ENCODE peak calls at places on chromosome 10, in nine cellular contexts. E is AG09309, R is HL-60, M is A549, A is left lung, F is AG04450, N is adipocyte, U is bronchial epithelial cell, V is uterus. O is an unnamed sample.

GRCh38 chr10:71127019-71127534 is 85.3 kb upstream of the UNC5B start:
- DNase-seq in E (no peak), R (no peak), M (no peak), A (no peak), F (no peak), N (no peak), U (no peak), V (no peak), O (no peak)

GRCh38 chr10:23344251-23344841 is at the start of gene C10orf67:
- DNase-seq in E (no peak), R (no peak), M (peak; percentile 3), A (peak; percentile 75), F (no peak), N (peak; percentile 52), U (no peak), V (peak; percentile 18), O (peak; percentile 58)

GRCh38 chr10:95655571-95656290 is 780 bp downstream of the ALDH18A1 start:
- DNase-seq in E (no peak), R (peak; percentile 16), M (peak; percentile 26), A (no peak), F (no peak), N (peak; percentile 49), U (peak; percentile 21), V (no peak), O (peak; percentile 76)

GRCh38 chr10:86580549-86580886 is 58.9 kb upstream of the WAPL start:
- DNase-seq in E (no peak), R (peak; percentile 69), M (no peak), A (no peak), F (no peak), N (no peak), U (no peak), V (no peak), O (no peak)

GRCh38 chr10:102167861-102168260 is 15.7 kb downstream of the NOLC1 start:
- DNase-seq in E (peak; percentile 47), R (no peak), M (no peak), A (no peak), F (no peak), N (peak; percentile 79), U (no peak), V (no peak), O (no peak)

GRCh38 chr10:124670849-124671248 is 73.3 kb downstream of the FAM53B start:
- DNase-seq in E (no peak), R (peak; percentile 40), M (no peak), A (peak; percentile 91), F (no peak), N (no peak), U (no peak), V (no peak), O (no peak)

GRCh38 chr10:4833286-4833685 is 7.3 kb downstream of the AKR1E2 start:
- DNase-seq in E (no peak), R (no peak), M (no peak), A (no peak), F (no peak), N (no peak), U (no peak), V (no peak), O (no peak)

GRCh38 chr10:110304394-110304779 is 333 bp downstream of the SMNDC1 start:
- DNase-seq in E (no peak), R (no peak), M (no peak), A (peak; percentile 90), F (no peak), N (peak; percentile 77), U (no peak), V (no peak), O (peak; percentile 18)

GRCh38 chr10:110802090-110802489 is 69.6 kb upstream of the PDCD4 start:
- DNase-seq in E (peak; percentile 37), R (no peak), M (no peak), A (no peak), F (peak; percentile 53), N (peak; percentile 80), U (peak; percentile 66), V (no peak), O (peak; percentile 25)

GRCh38 chr10:100053686-100054460 is 27.8 kb downstream of the CPN1 start:
- DNase-seq in E (no peak), R (no peak), M (no peak), A (no peak), F (no peak), N (no peak), U (no peak), V (no peak), O (no peak)

GRCh38 chr10:28996947-28997551 is 291.8 kb upstream of the LYZL1 start:
- DNase-seq in E (no peak), R (no peak), M (no peak), A (no peak), F (no peak), N (no peak), U (peak; percentile 11), V (no peak), O (no peak)

GRCh38 chr10:106571216-106571954 is 593.1 kb downstream of the SORCS1 start:
- DNase-seq in E (no peak), R (no peak), M (peak; percentile 20), A (no peak), F (no peak), N (peak; percentile 89), U (peak; percentile 59), V (no peak), O (peak; percentile 28)

GRCh38 chr10:12594448-12594944 is 245.1 kb downstream of the CAMK1D start:
- DNase-seq in E (no peak), R (no peak), M (no peak), A (no peak), F (no peak), N (no peak), U (no peak), V (no peak), O (no peak)

GRCh38 chr10:125886914-125887512 is 5.9 kb upstream of the DHX32 start:
- DNase-seq in E (no peak), R (no peak), M (no peak), A (no peak), F (no peak), N (no peak), U (peak; percentile 85), V (no peak), O (no peak)

GRCh38 chr10:52172581-52172980 is 141.5 kb upstream of the DKK1 start:
- DNase-seq in E (no peak), R (no peak), M (peak; percentile 1), A (no peak), F (no peak), N (peak; percentile 55), U (peak; percentile 2), V (no peak), O (peak; percentile 8)

GRCh38 chr10:44516941-44517340 is 132.0 kb upstream of the CXCL12 start:
- DNase-seq in E (no peak), R (no peak), M (no peak), A (no peak), F (no peak), N (no peak), U (no peak), V (no peak), O (no peak)

GRCh38 chr10:71753091-71753959 is 20.0 kb downstream of the VSIR start:
- DNase-seq in E (no peak), R (peak; percentile 99), M (no peak), A (no peak), F (no peak), N (no peak), U (no peak), V (no peak), O (no peak)

GRCh38 chr10:81917666-81918065 is 42.7 kb downstream of the NRG3 start:
- DNase-seq in E (no peak), R (no peak), M (no peak), A (no peak), F (no peak), N (no peak), U (no peak), V (no peak), O (no peak)

GRCh38 chr10:30413996-30414576 is 19.9 kb upstream of the MAP3K8 start:
- DNase-seq in E (peak; percentile 52), R (peak; percentile 71), M (peak; percentile 84), A (no peak), F (no peak), N (peak; percentile 91), U (peak; percentile 65), V (no peak), O (peak; percentile 86)

GRCh38 chr10:8054498-8055407 is at the start of gene GATA3:
- DNase-seq in E (no peak), R (no peak), M (peak; percentile 86), A (no peak), F (no peak), N (peak; percentile 50), U (no peak), V (no peak), O (peak; percentile 42)

GRCh38 chr10:78491812-78492211 is 458.1 kb downstream of the RPS24 start:
- DNase-seq in E (peak; percentile 46), R (no peak), M (no peak), A (no peak), F (no peak), N (no peak), U (no peak), V (no peak), O (no peak)

GRCh38 chr10:49286686-49287085 is 12.3 kb upstream of the C10orf71 start:
- DNase-seq in E (no peak), R (no peak), M (no peak), A (no peak), F (no peak), N (no peak), U (no peak), V (no peak), O (no peak)

GRCh38 chr10:100620087-100620835 is 84.5 kb downstream of the HIF1AN start:
- DNase-seq in E (no peak), R (no peak), M (no peak), A (no peak), F (no peak), N (no peak), U (no peak), V (no peak), O (no peak)

GRCh38 chr10:3467052-3467906 is 294.7 kb upstream of the PITRM1 start:
- DNase-seq in E (peak; percentile 88), R (no peak), M (peak; percentile 98), A (peak; percentile 85), F (peak; percentile 91), N (peak; percentile 96), U (peak; percentile 99), V (peak; percentile 64), O (peak; percentile 96)
- H3K4me3 ChIP-seq in E (peak overlapping the region; percentile 13), R (no peak overlapping the region), M (peak overlapping the region; percentile 33), A (peak overlapping the region; percentile 21), F (no peak overlapping the region), N (peak overlapping the region; percentile 66), U (no peak overlapping the region), V (no peak overlapping the region), O (peak overlapping the region; percentile 48)

GRCh38 chr10:118272090-118272775 is 69.9 kb downstream of the FAM204A start:
- DNase-seq in E (no peak), R (no peak), M (no peak), A (no peak), F (peak; percentile 6), N (peak; percentile 68), U (no peak), V (peak; percentile 68), O (peak; percentile 76)
- H3K4me3 ChIP-seq in E (no peak overlapping the region), R (no peak overlapping the region), M (no peak overlapping the region), A (no peak overlapping the region), F (peak overlapping the region; percentile 21), N (peak overlapping the region; percentile 80), U (no peak overlapping the region), V (peak overlapping the region; percentile 22), O (peak overlapping the region; percentile 27)

GRCh38 chr10:103678104-103678526 is 177.3 kb downstream of the SH3PXD2A start:
- DNase-seq in E (peak; percentile 98), R (no peak), M (no peak), A (peak; percentile 88), F (peak; percentile 99), N (peak; percentile 99), U (peak; percentile 63), V (peak; percentile 93), O (peak; percentile 100)
- H3K4me3 ChIP-seq in E (peak overlapping the region; percentile 56), R (no peak overlapping the region), M (no peak overlapping the region), A (peak overlapping the region; percentile 25), F (peak overlapping the region; percentile 75), N (peak overlapping the region; percentile 79), U (no peak overlapping the region), V (peak overlapping the region; percentile 24), O (peak overlapping the region; percentile 75)

GRCh38 chr10:91879514-91880170 is 29.6 kb downstream of the FGFBP3 start:
- DNase-seq in E (no peak), R (no peak), M (no peak), A (no peak), F (no peak), N (no peak), U (no peak), V (no peak), O (no peak)
- H3K4me3 ChIP-seq in E (no peak overlapping the region), R (no peak overlapping the region), M (no peak overlapping the region), A (no peak overlapping the region), F (no peak overlapping the region), N (no peak overlapping the region), U (no peak overlapping the region), V (no peak overlapping the region), O (no peak overlapping the region)